ENCODE peak calls at places on chromosome 12, in four cellular contexts. One of them, this sample, is unnamed.

GRCh38 chr12:47870175-47870781 is 34.5 kb downstream of the VDR start:
- DNase-seq in mesothelial cell of epicardium: no peak
- DNase-seq in AG10803: peak; percentile 70
- DNase-seq in heart right ventricle: peak; percentile 65
- DNase-seq in this sample: no peak

GRCh38 chr12:68031881-68032739 is 42.9 kb downstream of the IFNG-AS1 start:
- DNase-seq in AG10803: no peak
- DNase-seq in mesothelial cell of epicardium: no peak
- DNase-seq in heart right ventricle: no peak
- DNase-seq in this sample: no peak

GRCh38 chr12:12244341-12244740 is 22.5 kb downstream of the LRP6 start:
- DNase-seq in mesothelial cell of epicardium: no peak
- DNase-seq in heart right ventricle: no peak
- DNase-seq in AG10803: no peak
- DNase-seq in this sample: no peak

GRCh38 chr12:76010732-76011458 is 20.7 kb downstream of the PHLDA1 start:
- DNase-seq in mesothelial cell of epicardium: no peak
- DNase-seq in AG10803: peak; percentile 58
- DNase-seq in heart right ventricle: no peak
- DNase-seq in this sample: peak; percentile 27

GRCh38 chr12:46675736-46676135 is 150.1 kb downstream of the SLC38A4 start:
- DNase-seq in AG10803: peak; percentile 48
- DNase-seq in mesothelial cell of epicardium: no peak
- DNase-seq in heart right ventricle: no peak
- DNase-seq in this sample: peak; percentile 52

GRCh38 chr12:29148958-29149690 is at the start of gene FAR2:
- DNase-seq in heart right ventricle: peak; percentile 49
- DNase-seq in AG10803: peak; percentile 9
- DNase-seq in mesothelial cell of epicardium: no peak
- DNase-seq in this sample: peak; percentile 52

GRCh38 chr12:86249856-86250255 is 6.3 kb downstream of the MGAT4C start:
- DNase-seq in heart right ventricle: no peak
- DNase-seq in mesothelial cell of epicardium: no peak
- DNase-seq in AG10803: no peak
- DNase-seq in this sample: peak; percentile 90

GRCh38 chr12:7934560-7935463 is 1.2 kb downstream of the SLC2A3 start:
- DNase-seq in AG10803: no peak
- DNase-seq in mesothelial cell of epicardium: no peak
- DNase-seq in heart right ventricle: no peak
- DNase-seq in this sample: no peak

GRCh38 chr12:93198086-93198485 is 179.6 kb upstream of the NUDT4 start:
- DNase-seq in AG10803: peak; percentile 76
- DNase-seq in heart right ventricle: no peak
- DNase-seq in mesothelial cell of epicardium: no peak
- DNase-seq in this sample: peak; percentile 72

GRCh38 chr12:107847830-107848229 is 73.3 kb downstream of the ASCL4 start:
- DNase-seq in heart right ventricle: no peak
- DNase-seq in AG10803: no peak
- DNase-seq in mesothelial cell of epicardium: no peak
- DNase-seq in this sample: no peak

GRCh38 chr12:49232940-49233841 is 31.7 kb upstream of the TUBA1C start:
- DNase-seq in AG10803: peak; percentile 31
- DNase-seq in mesothelial cell of epicardium: peak; percentile 26
- DNase-seq in heart right ventricle: peak; percentile 77
- DNase-seq in this sample: peak; percentile 61
- TF ChIP-seq CTCF in AG10803: peak; percentile 9
- TF ChIP-seq CTCF in mesothelial cell of epicardium: no peak
- TF ChIP-seq CTCF in heart right ventricle: no peak
- TF ChIP-seq CTCF in this sample: peak; percentile 36

DNA sequence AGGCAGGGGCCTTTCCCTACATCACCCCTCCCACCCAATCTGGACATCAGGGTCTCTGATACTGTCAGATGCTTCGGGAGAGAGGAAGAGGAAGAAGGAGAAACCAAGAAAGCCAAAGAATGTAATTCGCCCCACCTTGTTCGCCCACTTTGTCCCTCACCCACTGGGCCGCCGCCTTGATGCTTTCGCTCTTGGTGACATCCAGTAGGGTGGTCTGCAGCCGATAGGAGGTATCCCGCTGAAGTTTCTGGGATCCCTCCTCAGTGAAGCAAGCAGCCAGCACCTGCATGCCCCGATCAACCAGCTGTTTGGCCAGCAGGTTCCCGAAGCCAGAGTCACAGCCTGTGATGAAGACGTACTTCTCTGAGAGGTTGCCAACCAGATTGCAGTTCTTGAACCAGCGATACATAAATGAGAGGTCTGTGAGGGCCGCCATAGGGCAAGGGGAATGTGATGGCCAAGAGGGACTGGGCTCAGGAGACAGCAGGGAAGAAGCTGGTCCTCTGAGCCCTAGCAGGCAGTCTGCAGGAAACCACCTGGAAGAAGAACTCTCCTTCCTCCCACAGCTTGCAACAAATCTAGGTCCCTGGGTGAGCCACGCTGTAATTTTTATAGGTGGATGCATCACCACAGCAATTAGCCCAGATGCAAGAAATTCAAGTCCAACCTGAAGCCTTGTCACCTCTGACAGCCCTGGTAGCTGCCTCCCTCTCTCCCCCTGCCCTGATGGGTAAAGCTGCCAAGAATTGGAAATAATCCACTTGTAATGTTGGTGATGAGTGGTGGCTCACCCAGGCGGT is at the start of gene SDR9C7:
- DNase-seq in heart right ventricle: no peak
- DNase-seq in mesothelial cell of epicardium: no peak
- DNase-seq in AG10803: no peak
- DNase-seq in this sample: no peak
- TF ChIP-seq CTCF in heart right ventricle: no peak
- TF ChIP-seq CTCF in mesothelial cell of epicardium: no peak
- TF ChIP-seq CTCF in AG10803: no peak
- TF ChIP-seq CTCF in this sample: no peak

GRCh38 chr12:131132118-131132892 is 178.6 kb downstream of the ADGRD1 start:
- DNase-seq in mesothelial cell of epicardium: peak; percentile 75
- DNase-seq in heart right ventricle: peak; percentile 69
- DNase-seq in AG10803: peak; percentile 61
- DNase-seq in this sample: peak; percentile 3
- TF ChIP-seq CTCF in mesothelial cell of epicardium: peak; percentile 96
- TF ChIP-seq CTCF in heart right ventricle: peak; percentile 85
- TF ChIP-seq CTCF in AG10803: peak; percentile 62
- TF ChIP-seq CTCF in this sample: peak; percentile 43

GRCh38 chr12:25971675-25972035 is 13.2 kb downstream of the RASSF8 start:
- DNase-seq in AG10803: peak; percentile 50
- DNase-seq in heart right ventricle: no peak
- DNase-seq in mesothelial cell of epicardium: no peak
- DNase-seq in this sample: peak; percentile 24

GRCh38 chr12:25972783-25973182 is 14.3 kb downstream of the RASSF8 start:
- DNase-seq in heart right ventricle: no peak
- DNase-seq in mesothelial cell of epicardium: no peak
- DNase-seq in AG10803: peak; percentile 68
- DNase-seq in this sample: peak; percentile 80

GRCh38 chr12:25975179-25975578 is 16.7 kb downstream of the RASSF8 start:
- DNase-seq in heart right ventricle: no peak
- DNase-seq in mesothelial cell of epicardium: no peak
- DNase-seq in AG10803: no peak
- DNase-seq in this sample: no peak

GRCh38 chr12:25970082-25970481 is 11.6 kb downstream of the RASSF8 start:
- DNase-seq in mesothelial cell of epicardium: no peak
- DNase-seq in heart right ventricle: no peak
- DNase-seq in AG10803: no peak
- DNase-seq in this sample: peak; percentile 23

DNA sequence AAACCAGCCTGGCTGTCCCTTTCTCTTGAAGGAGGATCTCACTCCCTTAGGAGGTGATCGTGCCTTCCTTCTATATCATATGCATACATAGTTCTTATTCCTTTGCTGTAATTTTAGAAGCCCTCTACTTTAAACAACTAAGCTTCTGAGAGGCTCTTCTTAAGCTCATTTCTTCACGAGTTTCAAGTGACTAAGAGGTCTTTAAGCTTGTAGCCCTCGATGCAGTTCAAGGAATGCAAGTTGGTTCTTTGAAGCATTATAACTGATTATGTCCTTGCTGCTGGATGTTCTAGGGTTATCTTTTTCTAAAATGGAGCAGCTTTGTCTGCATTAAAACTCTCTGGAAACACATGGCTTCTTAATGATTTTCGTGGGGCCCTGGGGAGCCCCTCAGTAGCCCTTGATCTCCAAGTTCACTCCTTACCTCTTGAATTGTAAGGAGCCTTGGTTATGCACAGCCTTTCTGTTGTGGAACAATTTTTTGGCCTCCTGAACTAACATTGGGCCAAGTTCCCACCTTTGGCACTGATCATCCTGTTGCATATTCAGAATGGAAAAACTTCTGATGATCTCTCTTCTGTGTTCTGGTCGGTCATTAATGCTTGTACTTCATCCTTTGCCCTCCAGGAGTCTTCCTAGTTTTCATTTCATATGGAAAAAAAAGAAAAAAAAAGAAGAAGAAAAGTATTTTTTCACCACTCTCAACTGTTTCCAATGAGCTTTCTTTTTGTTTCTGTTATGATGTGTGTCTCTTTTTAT is 12.6 kb downstream of the RASSF8 start:
- DNase-seq in mesothelial cell of epicardium: no peak
- DNase-seq in heart right ventricle: no peak
- DNase-seq in AG10803: no peak
- DNase-seq in this sample: peak; percentile 39
- TF ChIP-seq CTCF in mesothelial cell of epicardium: peak; percentile 33
- TF ChIP-seq CTCF in heart right ventricle: no peak
- TF ChIP-seq CTCF in AG10803: peak; percentile 40
- TF ChIP-seq CTCF in this sample: peak; percentile 37

GRCh38 chr12:124909831-124910560 is 4.5 kb downstream of the UBC start:
- DNase-seq in heart right ventricle: no peak
- DNase-seq in mesothelial cell of epicardium: no peak
- DNase-seq in AG10803: no peak
- DNase-seq in this sample: peak; percentile 41

GRCh38 chr12:124902916-124903315 is 11.5 kb downstream of the UBC start:
- DNase-seq in mesothelial cell of epicardium: no peak
- DNase-seq in AG10803: no peak
- DNase-seq in heart right ventricle: no peak
- DNase-seq in this sample: no peak

GRCh38 chr12:124906606-124907261 is 7.7 kb downstream of the UBC start:
- DNase-seq in mesothelial cell of epicardium: peak; percentile 58
- DNase-seq in AG10803: peak; percentile 88
- DNase-seq in heart right ventricle: peak; percentile 93
- DNase-seq in this sample: peak; percentile 92

GRCh38 chr12:124901003-124901402 is 13.4 kb downstream of the UBC start:
- DNase-seq in mesothelial cell of epicardium: no peak
- DNase-seq in heart right ventricle: no peak
- DNase-seq in AG10803: no peak
- DNase-seq in this sample: no peak

DNA sequence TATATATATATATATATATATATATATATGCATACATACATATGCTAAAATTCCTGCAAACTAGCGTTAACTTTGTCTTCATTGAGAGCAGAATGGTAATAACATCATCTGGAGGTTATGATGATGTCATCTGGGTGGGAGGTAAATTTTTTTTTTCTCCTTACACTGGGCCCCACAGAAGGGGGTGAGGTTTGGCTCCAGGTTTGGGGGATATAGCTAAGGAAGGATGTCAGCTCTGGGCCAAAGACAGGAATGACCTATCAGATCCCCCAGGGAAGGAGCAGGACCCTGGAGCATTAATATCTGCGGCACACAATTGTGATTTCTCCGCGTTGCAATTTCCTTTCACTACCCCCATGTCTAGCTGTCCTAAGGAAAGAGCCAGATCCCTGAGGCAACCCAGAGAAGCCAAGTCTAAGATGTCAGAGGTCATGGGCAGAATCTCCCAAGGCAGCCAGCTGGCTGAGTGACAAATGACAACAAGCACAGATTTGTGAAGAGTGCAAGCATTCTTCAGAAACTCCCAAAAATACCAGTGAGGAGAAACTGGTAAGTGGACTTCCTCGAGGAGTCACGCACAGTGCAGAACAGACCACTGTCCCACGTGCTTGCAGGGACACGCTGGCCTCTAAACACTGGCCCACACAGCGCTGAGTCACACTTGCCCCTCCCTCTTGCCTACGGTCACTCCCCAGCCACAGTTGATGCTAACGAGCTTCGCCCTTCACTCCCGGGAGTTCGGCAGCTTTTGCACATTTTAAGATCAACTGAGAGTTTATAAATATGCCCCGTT is 9.9 kb downstream of the UBC start:
- DNase-seq in mesothelial cell of epicardium: no peak
- DNase-seq in AG10803: peak; percentile 98
- DNase-seq in heart right ventricle: peak; percentile 86
- DNase-seq in this sample: peak; percentile 77
- TF ChIP-seq CTCF in mesothelial cell of epicardium: no peak
- TF ChIP-seq CTCF in AG10803: no peak
- TF ChIP-seq CTCF in heart right ventricle: no peak
- TF ChIP-seq CTCF in this sample: no peak

GRCh38 chr12:26627335-26627734 is 205.7 kb downstream of the ITPR2 start:
- DNase-seq in heart right ventricle: no peak
- DNase-seq in mesothelial cell of epicardium: no peak
- DNase-seq in AG10803: no peak
- DNase-seq in this sample: no peak
- TF ChIP-seq CTCF in heart right ventricle: no peak
- TF ChIP-seq CTCF in mesothelial cell of epicardium: no peak
- TF ChIP-seq CTCF in AG10803: no peak
- TF ChIP-seq CTCF in this sample: no peak

GRCh38 chr12:104134882-104135281 is 3.1 kb downstream of the NFYB start:
- DNase-seq in AG10803: no peak
- DNase-seq in heart right ventricle: no peak
- DNase-seq in mesothelial cell of epicardium: no peak
- DNase-seq in this sample: no peak

GRCh38 chr12:104138747-104139186 is 757 bp upstream of the NFYB start:
- DNase-seq in mesothelial cell of epicardium: no peak
- DNase-seq in AG10803: peak; percentile 15
- DNase-seq in heart right ventricle: no peak
- DNase-seq in this sample: no peak

GRCh38 chr12:104136577-104136976 is 1.4 kb downstream of the NFYB start:
- DNase-seq in heart right ventricle: no peak
- DNase-seq in AG10803: no peak
- DNase-seq in mesothelial cell of epicardium: no peak
- DNase-seq in this sample: peak; percentile 32

GRCh38 chr12:104137175-104137901 is 672 bp downstream of the NFYB start:
- DNase-seq in AG10803: peak; percentile 75
- DNase-seq in heart right ventricle: peak; percentile 26
- DNase-seq in mesothelial cell of epicardium: peak; percentile 41
- DNase-seq in this sample: peak; percentile 62

DNA sequence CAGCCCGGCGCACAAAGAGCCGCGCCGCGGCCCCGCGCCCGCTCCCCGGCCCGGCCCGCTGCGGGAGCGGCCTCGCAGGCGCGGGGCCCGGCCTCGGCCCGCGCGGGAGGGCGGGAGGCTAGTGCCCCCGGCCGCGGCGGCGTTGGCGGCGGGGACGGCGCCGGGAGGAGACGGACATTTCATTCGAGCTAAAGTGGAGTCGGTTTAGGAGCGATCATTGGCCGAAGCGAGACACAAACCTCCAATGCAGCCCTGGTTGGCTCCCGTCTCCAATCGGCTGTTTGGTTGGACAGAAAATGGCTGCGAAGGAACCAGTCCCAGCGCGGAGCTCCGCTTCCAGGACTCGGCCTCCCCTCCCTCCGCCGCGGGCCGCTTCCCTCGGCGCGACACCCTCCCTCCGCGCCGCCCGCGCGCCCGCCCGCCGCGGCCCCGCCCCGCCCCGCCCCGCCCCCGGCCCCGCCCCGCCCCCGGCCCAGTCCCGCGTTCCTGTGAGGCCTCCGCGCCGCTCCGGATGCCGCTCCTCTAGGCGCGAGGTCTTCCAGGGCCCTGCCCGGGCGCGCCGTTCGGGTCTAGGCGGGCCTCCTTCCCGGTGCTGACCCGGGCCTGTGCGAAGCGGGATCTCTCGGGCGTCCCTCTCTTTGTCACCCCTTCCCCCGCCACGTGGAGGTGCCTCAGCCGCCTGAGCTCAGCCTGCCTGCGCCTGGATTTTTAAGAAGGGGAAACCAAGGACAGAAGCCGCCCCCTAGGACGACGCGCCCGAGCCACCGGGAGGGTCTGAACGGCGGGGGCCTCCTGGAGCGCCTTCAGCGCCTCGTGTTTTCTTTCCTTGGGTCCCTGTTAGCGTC is at the start of gene NFYB:
- DNase-seq in mesothelial cell of epicardium: peak; percentile 85
- DNase-seq in heart right ventricle: peak; percentile 97
- DNase-seq in AG10803: peak; percentile 97
- DNase-seq in this sample: peak; percentile 97
- TF ChIP-seq CTCF in mesothelial cell of epicardium: no peak
- TF ChIP-seq CTCF in heart right ventricle: no peak
- TF ChIP-seq CTCF in AG10803: no peak
- TF ChIP-seq CTCF in this sample: no peak